ENCODE peak calls at places on chromosomes 2 and 18, in eight cellular contexts. M, Q, J, G, A, Z, H and P are unnamed samples.

GRCh38 chr2:128374001-128374710 is 55.5 kb upstream of the HS6ST1 start:
- DNase-seq in Z (peak), A (no peak), G (peak), J (no peak), M (no peak), H (no peak), Q (no peak), P (no peak)

GRCh38 chr2:196739031-196739430 is 60.5 kb downstream of the GTF3C3 start:
- DNase-seq in G (no peak), M (no peak), Z (no peak), Q (no peak), H (no peak), J (no peak), A (no peak), P (no peak)

GRCh38 chr2:49928541-49928940 is 774.2 kb upstream of the FSHR start:
- DNase-seq in A (no peak), H (no peak), Q (no peak), G (no peak), M (no peak), J (no peak), Z (no peak), P (no peak)

GRCh38 chr2:68385232-68385906 is 20.3 kb downstream of the PLEK start:
- DNase-seq in M (no peak), A (peak), Q (no peak), Z (no peak), H (no peak), J (no peak), G (no peak), P (no peak)

GRCh38 chr2:15941970-15942710 is 1.8 kb downstream of the MYCN start:
- DNase-seq in G (no peak), A (no peak), Z (no peak), M (no peak), J (peak), Q (no peak), H (peak), P (no peak)

GRCh38 chr2:190355968-190356657 is 12.7 kb downstream of the INPP1 start:
- DNase-seq in H (no peak), A (no peak), Z (no peak), G (no peak), Q (no peak), M (no peak), J (no peak), P (no peak)

GRCh38 chr2:109466674-109467575 is 146.8 kb downstream of the SEPTIN10 start:
- DNase-seq in H (no peak), M (no peak), Z (peak), A (no peak), J (no peak), Q (no peak), G (peak), P (no peak)

GRCh38 chr2:134275058-134275862 is 21.4 kb downstream of the MGAT5 start:
- DNase-seq in Z (no peak), J (no peak), G (no peak), M (no peak), Q (no peak), A (no peak), H (no peak), P (no peak)

GRCh38 chr18:24090876-24091275 is 48.0 kb upstream of the CABYR start:
- DNase-seq in H (no peak), Z (no peak), A (no peak), Q (no peak), M (no peak), J (no peak), G (no peak), P (no peak)

GRCh38 chr2:120382541-120383144 is 36.7 kb downstream of the INHBB start:
- DNase-seq in G (no peak), H (no peak), Z (no peak), M (no peak), A (no peak), J (no peak), Q (no peak), P (no peak)

GRCh38 chr2:229342376-229342775 is 71.3 kb upstream of the PID1 start:
- DNase-seq in A (no peak), G (no peak), M (peak), H (peak), Z (no peak), J (peak), Q (peak), P (peak)

GRCh38 chr2:151795646-151796240 is 32.5 kb downstream of the ARL5A start:
- DNase-seq in M (no peak), G (peak), H (no peak), J (no peak), Z (no peak), Q (no peak), A (no peak), P (no peak)

GRCh38 chr2:112942654-112943002 is 31.7 kb downstream of the IL37 start:
- DNase-seq in Z (no peak), M (no peak), H (no peak), G (no peak), A (no peak), Q (no peak), J (no peak), P (no peak)

GRCh38 chr2:89837962-89838625 is 1146.6 kb downstream of the RPIA start:
- DNase-seq in A (no peak), H (no peak), M (no peak), G (no peak), J (no peak), Z (no peak), Q (no peak), P (no peak)

GRCh38 chr2:43133336-43133707 is 93.1 kb downstream of the ZFP36L2 start:
- DNase-seq in A (no peak), Z (no peak), J (no peak), G (no peak), M (no peak), H (no peak), Q (no peak), P (no peak)

GRCh38 chr2:119218478-119219064 is 5.1 kb upstream of the STEAP3 start:
- DNase-seq in Q (peak), Z (no peak), M (peak), A (no peak), G (peak), J (no peak), H (peak), P (no peak)

GRCh38 chr18:31230495-31230894 is 67.8 kb upstream of the DSC1 start:
- DNase-seq in Z (no peak), J (no peak), A (no peak), Q (no peak), M (no peak), H (no peak), G (peak), P (no peak)

GRCh38 chr18:31232000-31232399 is 69.3 kb upstream of the DSC1 start:
- DNase-seq in J (no peak), M (no peak), H (no peak), G (no peak), A (no peak), Z (no peak), Q (no peak), P (no peak)

GRCh38 chr18:31232779-31233424 is 70.2 kb upstream of the DSC1 start:
- DNase-seq in M (no peak), Q (no peak), J (no peak), H (no peak), Z (no peak), A (no peak), G (no peak), P (no peak)

GRCh38 chr18:31227497-31228229 is 65.0 kb upstream of the DSC1 start:
- DNase-seq in A (no peak), Q (no peak), J (no peak), H (no peak), Z (no peak), G (no peak), M (no peak), P (no peak)

DNA sequence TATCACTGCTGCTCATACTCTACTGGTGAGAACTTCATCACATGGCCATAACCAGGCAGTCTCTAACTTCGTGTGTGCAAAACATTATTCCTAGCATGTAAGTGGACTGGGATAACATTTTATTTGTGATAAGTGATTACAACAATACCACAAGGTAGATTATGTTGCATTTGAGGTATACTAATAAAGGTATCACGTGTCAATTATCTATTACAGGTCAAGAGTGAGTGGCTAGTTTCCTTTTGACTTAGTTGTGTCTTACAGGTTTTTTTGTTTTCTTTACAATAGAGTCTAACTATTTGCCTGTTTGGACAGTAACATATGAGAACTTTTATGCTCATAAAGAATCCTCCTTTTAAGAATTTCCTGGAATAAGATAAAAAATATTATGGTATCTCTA is 67.2 kb upstream of the DSC1 start:
- DNase-seq in M (no peak), Z (no peak), Q (no peak), H (no peak), J (no peak), G (no peak), A (no peak), P (no peak)
- H3K27ac ChIP-seq in M (no peak), Z (no peak), Q (no peak), H (no peak), J (no peak), G (no peak), A (no peak), P (no peak)

GRCh38 chr2:239386872-239387445 is 13.9 kb downstream of the HDAC4 start:
- DNase-seq in Z (no peak), Q (no peak), M (no peak), A (no peak), G (no peak), H (peak), J (no peak), P (no peak)

GRCh38 chr2:239385096-239386000 is 15.5 kb downstream of the HDAC4 start:
- DNase-seq in Z (no peak), Q (no peak), G (no peak), J (no peak), A (no peak), H (peak), M (no peak), P (no peak)

GRCh38 chr2:239388236-239389151 is 12.3 kb downstream of the HDAC4 start:
- DNase-seq in H (peak), Q (no peak), Z (no peak), J (no peak), A (no peak), M (no peak), G (no peak), P (no peak)

GRCh38 chr2:239387811-239388210 is 13.0 kb downstream of the HDAC4 start:
- DNase-seq in J (no peak), H (peak), Z (no peak), A (no peak), Q (no peak), G (no peak), M (no peak), P (no peak)

GRCh38 chr2:239386001-239386670 is 14.7 kb downstream of the HDAC4 start:
- DNase-seq in G (no peak), A (no peak), Z (no peak), J (no peak), M (no peak), H (peak), Q (no peak), P (no peak)
- H3K27ac ChIP-seq in G (no peak), A (no peak), Z (no peak), J (no peak), M (no peak), H (no peak), Q (no peak), P (no peak)

GRCh38 chr2:74440378-74441110 is 1.2 kb downstream of the RTKN start:
- DNase-seq in Q (peak), G (peak), H (peak), Z (peak), J (peak), M (peak), A (peak), P (no peak)

GRCh38 chr2:74438248-74438647 is 3.5 kb downstream of the RTKN start:
- DNase-seq in Z (no peak), M (no peak), A (no peak), G (no peak), H (no peak), Q (no peak), J (no peak), P (no peak)

GRCh38 chr2:74441111-74441689 is 537 bp downstream of the RTKN start:
- DNase-seq in J (no peak), H (no peak), Z (no peak), Q (no peak), M (no peak), A (no peak), G (no peak), P (no peak)

GRCh38 chr2:74439373-74440004 is 2.2 kb downstream of the RTKN start:
- DNase-seq in A (no peak), Z (no peak), M (no peak), J (no peak), H (no peak), Q (no peak), G (no peak), P (no peak)

DNA sequence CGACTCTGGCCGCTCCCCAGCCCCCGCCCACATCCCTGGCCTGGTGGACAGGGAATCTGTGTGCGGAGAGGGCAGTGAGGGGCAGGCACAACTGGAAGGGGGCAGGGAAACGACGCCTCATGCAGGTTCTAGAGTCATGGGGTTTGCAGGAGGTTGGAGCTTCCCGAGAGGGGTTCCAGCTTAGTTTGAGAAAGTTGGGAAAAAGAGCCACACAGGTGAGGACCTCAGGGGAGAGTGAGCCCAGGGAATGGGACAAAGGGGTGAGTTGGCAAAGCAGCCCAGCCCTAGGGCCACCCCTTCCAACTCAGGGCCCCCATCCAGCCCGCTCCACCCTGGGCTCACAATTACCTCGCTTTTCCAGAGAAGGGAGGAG is 1.7 kb downstream of the RTKN start:
- DNase-seq in G (peak), Q (no peak), J (peak), Z (no peak), M (no peak), H (peak), A (no peak), P (no peak)
- H3K27ac ChIP-seq in G (peak), Q (no peak), J (peak), Z (peak), M (peak), H (peak), A (no peak), P (no peak)

GRCh38 chr2:193980599-193980998 is 1676.4 kb upstream of the SLC39A10 start:
- DNase-seq in J (no peak), G (no peak), Z (no peak), H (no peak), M (no peak), Q (no peak), A (no peak), P (no peak)
- H3K27ac ChIP-seq in J (no peak), G (no peak), Z (no peak), H (no peak), M (no peak), Q (no peak), A (no peak), P (no peak)

GRCh38 chr18:75226301-75226955 is 15.8 kb downstream of the TSHZ1 start:
- DNase-seq in Z (no peak), M (peak), G (peak), J (no peak), A (no peak), H (peak), Q (no peak), P (no peak)
- H3K27ac ChIP-seq in Z (peak), M (no peak), G (peak), J (no peak), A (peak), H (peak), Q (no peak), P (no peak)

GRCh38 chr2:207845202-207845864 is 75.6 kb upstream of the FZD5 start:
- DNase-seq in G (no peak), M (no peak), Q (no peak), A (no peak), Z (no peak), H (no peak), J (no peak), P (no peak)

GRCh38 chr2:207849443-207849842 is 79.7 kb upstream of the FZD5 start:
- DNase-seq in J (no peak), G (no peak), Z (no peak), M (no peak), H (no peak), A (no peak), Q (no peak), P (no peak)

GRCh38 chr2:207847807-207848544 is 78.3 kb upstream of the FZD5 start:
- DNase-seq in A (no peak), J (no peak), H (peak), Z (no peak), G (peak), M (no peak), Q (no peak), P (no peak)

GRCh38 chr2:207847098-207847806 is 77.5 kb upstream of the FZD5 start:
- DNase-seq in A (no peak), J (no peak), H (no peak), G (no peak), Q (no peak), Z (no peak), M (no peak), P (no peak)

DNA sequence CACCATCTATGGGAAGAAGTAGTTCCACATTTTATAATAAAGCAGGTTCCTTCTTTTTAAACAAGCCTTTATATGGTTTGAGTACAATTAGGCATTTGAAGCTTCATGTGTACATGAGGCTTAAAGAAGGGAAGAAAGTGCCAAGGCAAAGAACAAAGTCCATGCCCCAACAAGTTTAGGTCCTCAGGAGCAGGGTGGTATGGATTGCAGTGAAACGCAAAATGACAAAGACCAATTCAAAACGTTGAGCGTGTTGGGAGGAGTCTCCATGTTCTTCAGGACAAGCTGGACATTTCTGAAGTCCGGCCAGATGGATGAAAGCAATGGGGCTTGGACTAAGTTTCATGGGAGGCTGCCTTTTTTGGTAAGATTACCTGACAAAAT is 78.8 kb upstream of the FZD5 start:
- DNase-seq in J (no peak), A (no peak), G (no peak), M (no peak), Z (no peak), Q (no peak), H (no peak), P (no peak)
- H3K27ac ChIP-seq in J (no peak), A (no peak), G (no peak), M (no peak), Z (no peak), Q (no peak), H (no peak), P (no peak)

DNA sequence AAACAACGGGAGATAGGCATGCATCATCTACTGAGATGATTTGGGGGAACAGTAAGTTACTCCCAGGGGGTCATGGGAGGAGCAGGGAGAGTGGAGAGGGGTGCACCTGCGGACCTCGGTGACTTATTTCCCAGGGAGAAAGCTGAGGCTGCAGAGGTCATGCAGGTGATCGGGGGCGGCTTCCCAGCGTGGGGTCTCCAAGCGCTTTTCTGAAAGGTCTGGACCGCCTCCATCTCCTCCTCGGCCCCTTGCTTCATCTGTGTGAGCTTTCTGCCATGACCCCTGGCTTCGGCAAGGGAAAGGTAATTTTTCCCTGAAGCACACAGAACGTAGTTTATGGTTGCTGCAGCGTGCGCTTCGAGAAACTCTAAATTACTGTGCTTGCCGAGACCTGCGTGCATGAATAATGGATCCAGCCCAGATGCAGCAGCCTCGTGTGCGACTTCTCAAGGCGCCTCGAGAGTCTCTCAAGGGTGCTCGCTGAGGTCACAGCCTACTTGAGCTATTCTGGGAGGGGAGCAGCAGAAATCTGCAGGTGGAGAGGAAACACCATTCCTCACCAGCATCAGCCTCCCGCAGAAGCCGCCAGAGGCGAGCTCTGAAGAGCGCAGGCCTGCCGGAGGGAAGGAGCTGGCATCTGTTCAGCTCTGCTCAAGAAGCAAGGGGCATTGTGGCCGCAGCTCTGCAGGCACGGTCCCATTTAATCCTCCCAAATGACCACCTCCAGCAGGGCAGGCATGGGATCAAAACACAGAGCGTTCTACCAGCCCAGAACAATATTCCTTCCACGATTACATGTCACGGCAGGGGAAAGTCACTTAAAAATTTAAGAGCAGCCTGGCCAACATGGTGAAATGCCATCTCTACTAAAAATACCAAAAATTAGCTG is 308.4 kb upstream of the MYT1L start:
- DNase-seq in G (no peak), H (no peak), Q (no peak), Z (peak), J (no peak), M (no peak), A (no peak), P (no peak)
- H3K27ac ChIP-seq in G (no peak), H (no peak), Q (no peak), Z (no peak), J (no peak), M (no peak), A (no peak), P (no peak)

DNA sequence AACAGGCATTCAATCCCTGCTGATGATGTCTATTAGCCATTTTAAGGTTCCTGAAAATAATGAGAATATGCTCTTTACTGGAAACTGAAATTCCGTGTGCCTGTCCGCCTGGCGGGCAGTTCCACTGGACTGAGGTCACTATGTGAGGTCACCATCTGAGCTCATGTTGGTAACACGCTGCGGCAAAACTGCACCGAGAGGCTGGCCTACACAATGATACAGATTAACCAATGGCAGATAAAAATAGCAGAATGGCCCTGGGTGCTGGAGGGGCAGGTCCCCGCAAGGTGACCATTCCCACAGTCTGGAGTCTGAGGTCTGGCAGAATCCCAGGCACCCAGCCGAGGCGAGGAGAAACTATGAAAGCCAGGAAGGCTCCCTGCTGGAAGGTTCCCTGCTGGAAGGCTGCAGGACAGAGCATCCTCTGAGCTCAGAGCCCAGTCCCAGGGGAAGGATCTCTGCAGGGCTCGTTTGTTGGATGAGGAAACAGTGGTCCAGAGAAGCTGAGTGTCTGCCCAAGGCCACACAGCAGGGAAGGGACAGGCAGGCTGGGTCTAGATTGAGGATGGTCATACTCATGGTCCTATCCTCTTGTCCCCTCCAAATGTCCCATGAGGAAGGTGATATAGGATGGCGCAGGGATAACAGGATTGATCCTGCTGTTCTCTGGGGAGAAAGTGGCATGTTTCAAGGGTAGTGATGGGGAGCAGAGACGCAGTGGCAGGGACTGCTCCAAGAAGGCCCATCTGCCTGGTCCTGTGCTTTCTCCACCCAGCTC is 24.8 kb downstream of the HS1BP3 start:
- DNase-seq in G (no peak), H (peak), M (no peak), Z (peak), A (no peak), Q (no peak), J (no peak), P (no peak)
- H3K27ac ChIP-seq in G (no peak), H (peak), M (no peak), Z (peak), A (no peak), Q (no peak), J (peak), P (no peak)